ENCODE peak calls at places on chromosomes 12 and 14, in five cellular contexts. A is IMR-90, P is heart left ventricle, Q is HCT116, B is brain microvascular endothelial cell. F is an unnamed sample.

GRCh38 chr12:54356228-54356627 is 8.1 kb downstream of the GPR84 start:
- DNase-seq in A (no peak), P (no peak), Q (no peak), B (no peak), F (no peak)

GRCh38 chr14:63650336-63650952 is 8.8 kb upstream of the WDR89 start:
- DNase-seq in A (peak; percentile 42), P (no peak), Q (no peak), B (no peak), F (no peak)

GRCh38 chr14:105930572-105930971 is 404.2 kb downstream of the TMEM121 start:
- DNase-seq in A (no peak), P (no peak), Q (no peak), B (no peak), F (no peak)

GRCh38 chr12:11730299-11731041 is 81.0 kb downstream of the ETV6 start:
- DNase-seq in A (no peak), P (no peak), Q (peak; percentile 12), B (no peak), F (no peak)

GRCh38 chr12:120227233-120228040 is 26.5 kb upstream of the RPLP0 start:
- DNase-seq in A (no peak), P (no peak), Q (no peak), B (no peak), F (no peak)

GRCh38 chr12:21987786-21988185 is 46.6 kb upstream of the ABCC9 start:
- DNase-seq in A (no peak), P (no peak), Q (no peak), B (peak; percentile 34), F (no peak)

GRCh38 chr12:88558341-88558867 is 21.9 kb downstream of the KITLG start:
- DNase-seq in A (no peak), P (no peak), Q (no peak), B (no peak), F (no peak)

GRCh38 chr12:118124333-118124874 is 11.5 kb upstream of the PEBP1 start:
- DNase-seq in A (no peak), P (no peak), Q (no peak), B (no peak), F (no peak)

GRCh38 chr14:86847176-86847575 is 1145.8 kb downstream of the GALC start:
- DNase-seq in A (peak; percentile 51), P (no peak), Q (no peak), B (no peak), F (no peak)

GRCh38 chr12:48180857-48181495 is 2.5 kb upstream of the CCDC184 start:
- DNase-seq in A (no peak), P (no peak), Q (no peak), B (no peak), F (no peak)

GRCh38 chr14:95452890-95453712 is 63.3 kb downstream of the SYNE3 start:
- DNase-seq in A (no peak), P (peak; percentile 9), Q (no peak), B (no peak), F (no peak)

GRCh38 chr12:49950310-49951251 is at the start of gene AQP2:
- DNase-seq in A (no peak), P (no peak), Q (no peak), B (no peak), F (no peak)

GRCh38 chr14:91063119-91063518 is 2.7 kb upstream of the RPS6KA5 start:
- DNase-seq in A (no peak), P (no peak), Q (no peak), B (no peak), F (no peak)

GRCh38 chr14:34055545-34055944 is 104.7 kb upstream of the EGLN3 start:
- DNase-seq in A (no peak), P (no peak), Q (no peak), B (no peak), F (no peak)

GRCh38 chr14:88791629-88792571 is 853 bp downstream of the EML5 start:
- DNase-seq in A (no peak), P (peak; percentile 26), Q (no peak), B (no peak), F (no peak)

GRCh38 chr12:53413485-53414215 is 10.0 kb upstream of the AMHR2 start:
- DNase-seq in A (no peak), P (no peak), Q (no peak), B (no peak), F (no peak)

GRCh38 chr14:33657478-33657877 is 293.4 kb downstream of the EGLN3 start:
- DNase-seq in A (peak; percentile 4), P (no peak), Q (no peak), B (no peak), F (no peak)

GRCh38 chr12:47012552-47012951 is 66.9 kb upstream of the PCED1B start:
- DNase-seq in A (no peak), P (no peak), Q (no peak), B (no peak), F (no peak)

GRCh38 chr12:18139989-18140596 is 50.1 kb upstream of the RERGL start:
- DNase-seq in A (peak; percentile 27), P (no peak), Q (no peak), B (no peak), F (no peak)

GRCh38 chr12:110639336-110640178 is 25.6 kb downstream of the TCTN1 start:
- DNase-seq in A (peak; percentile 86), P (no peak), Q (no peak), B (peak; percentile 40), F (peak; percentile 41)

GRCh38 chr14:76086636-76087035 is 65.1 kb upstream of the GPATCH2L start:
- DNase-seq in A (no peak), P (no peak), Q (no peak), B (no peak), F (no peak)

GRCh38 chr12:22407397-22407796 is 72.9 kb upstream of the ST8SIA1 start:
- DNase-seq in A (no peak), P (no peak), Q (no peak), B (no peak), F (no peak)

GRCh38 chr14:86654558-86655184 is 1124.7 kb downstream of the FLRT2 start:
- DNase-seq in A (peak; percentile 26), P (peak; percentile 30), Q (peak; percentile 0), B (peak; percentile 27), F (no peak)

GRCh38 chr12:21324551-21324950 is 10.2 kb downstream of the SLCO1A2 start:
- DNase-seq in A (no peak), P (no peak), Q (no peak), B (no peak), F (no peak)

GRCh38 chr12:91098942-91099341 is 12.4 kb downstream of the LUM start:
- DNase-seq in A (peak; percentile 93), P (no peak), Q (peak; percentile 24), B (peak; percentile 91), F (peak; percentile 78)

GRCh38 chr14:32472512-32473472 is 143.7 kb downstream of the AKAP6 start:
- DNase-seq in A (peak; percentile 81), P (peak; percentile 64), Q (no peak), B (peak; percentile 63), F (peak; percentile 52)

GRCh38 chr12:57049890-57050289 is at the start of gene MYO1A:
- DNase-seq in A (peak; percentile 19), P (no peak), Q (no peak), B (no peak), F (no peak)

GRCh38 chr12:66965613-66966012 is 286.7 kb upstream of the GRIP1 start:
- DNase-seq in A (no peak), P (no peak), Q (no peak), B (no peak), F (no peak)
- H3K27ac ChIP-seq in A (no peak overlapping the region), P (no peak overlapping the region), Q (no peak overlapping the region), B (no peak overlapping the region), F (no peak overlapping the region)

GRCh38 chr12:32179011-32179395 is 72.4 kb downstream of the BICD1 start:
- DNase-seq in A (no peak), P (no peak), Q (no peak), B (no peak), F (no peak)

GRCh38 chr12:32176606-32177005 is 70.0 kb downstream of the BICD1 start:
- DNase-seq in A (no peak), P (no peak), Q (no peak), B (no peak), F (no peak)

GRCh38 chr12:32178341-32179010 is 71.8 kb downstream of the BICD1 start:
- DNase-seq in A (no peak), P (no peak), Q (no peak), B (no peak), F (no peak)

GRCh38 chr12:32183646-32184045 is 77.0 kb downstream of the BICD1 start:
- DNase-seq in A (peak; percentile 15), P (no peak), Q (no peak), B (peak; percentile 48), F (no peak)

DNA sequence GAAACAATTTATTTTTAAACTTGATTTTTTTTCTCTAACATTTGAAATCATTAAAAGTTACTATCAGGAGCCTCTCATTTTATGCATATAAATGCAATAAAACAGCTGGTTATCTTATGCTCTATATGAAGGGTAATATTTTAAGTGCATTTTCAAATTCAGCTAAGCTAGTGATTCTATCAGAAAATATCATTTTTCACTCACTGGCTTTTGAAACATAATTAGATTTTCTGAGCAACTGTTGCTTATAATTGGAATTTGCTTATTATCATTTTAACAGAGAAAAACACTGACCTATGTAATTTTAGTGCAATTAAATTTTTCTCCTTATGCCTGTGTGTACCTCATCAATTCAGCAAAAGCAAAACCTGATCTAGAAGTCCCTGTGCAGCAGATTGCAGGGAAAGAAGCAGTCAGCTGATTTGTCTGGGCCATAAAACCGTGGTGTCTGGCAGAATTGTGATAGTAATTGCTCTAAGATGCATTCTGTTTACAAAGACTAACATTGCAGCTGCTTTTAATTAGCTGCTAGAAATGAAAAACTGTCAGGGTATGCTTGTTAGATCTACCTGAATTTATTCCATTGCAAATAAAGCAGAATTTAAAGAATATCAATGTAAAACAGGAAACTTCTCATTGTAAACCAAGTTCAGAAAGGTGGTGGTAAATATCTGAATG is 75.0 kb downstream of the BICD1 start:
- DNase-seq in A (no peak), P (no peak), Q (no peak), B (no peak), F (no peak)
- H3K4me3 ChIP-seq in A (no peak overlapping the region), P (no peak overlapping the region), Q (no peak overlapping the region), B (no peak overlapping the region), F (no peak overlapping the region)

GRCh38 chr14:100203962-100204834 is 34.7 kb upstream of the YY1 start:
- DNase-seq in A (peak; percentile 50), P (no peak), Q (no peak), B (no peak), F (peak; percentile 37)

GRCh38 chr14:100201701-100202100 is 37.2 kb upstream of the YY1 start:
- DNase-seq in A (no peak), P (no peak), Q (no peak), B (no peak), F (no peak)

GRCh38 chr14:100202712-100203111 is 36.2 kb upstream of the YY1 start:
- DNase-seq in A (no peak), P (no peak), Q (no peak), B (no peak), F (no peak)

GRCh38 chr14:100200311-100200710 is 38.6 kb upstream of the YY1 start:
- DNase-seq in A (no peak), P (no peak), Q (no peak), B (no peak), F (no peak)

DNA sequence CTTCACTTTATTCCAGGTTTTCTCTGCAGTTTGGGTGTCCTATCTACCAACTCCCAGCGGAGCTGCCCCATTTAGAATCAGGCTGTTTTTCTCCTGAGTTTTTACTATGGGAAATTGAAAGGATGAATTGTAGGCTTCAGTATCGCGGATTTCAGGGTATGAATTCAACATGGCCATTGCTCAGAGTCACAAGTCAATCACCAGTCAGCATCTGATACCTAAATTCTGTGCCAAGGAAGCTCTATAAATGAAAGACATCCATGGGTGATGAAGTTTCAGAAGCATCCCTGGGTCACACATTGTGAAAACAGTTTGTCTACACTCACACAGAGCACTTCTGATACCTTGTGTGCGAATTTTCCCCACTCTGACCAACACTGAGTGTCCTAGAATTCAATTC is 35.8 kb upstream of the YY1 start:
- DNase-seq in A (no peak), P (no peak), Q (no peak), B (no peak), F (no peak)
- TF ChIP-seq CTCF in A (no peak), P (no peak), Q (no peak), B (no peak), F (no peak)

GRCh38 chr12:93128332-93128707 is 199.2 kb upstream of the EEA1 start:
- DNase-seq in A (no peak), P (no peak), Q (no peak), B (no peak), F (no peak)
- H3K27ac ChIP-seq in A (no peak overlapping the region), P (peak overlapping the region; percentile 84), Q (no peak overlapping the region), B (no peak overlapping the region), F (no peak overlapping the region)

F was measured in AG04450.